ENCODE peak calls at places on chromosomes 5 and 9, in nine cellular contexts. H, L, T, B, Y, D, U, C and W are unnamed samples.

GRCh38 chr9:99713838-99714306 is 107.8 kb upstream of the NR4A3 start:
- DNase-seq in H (no peak), L (no peak), T (no peak), B (no peak), Y (no peak), D (no peak), U (no peak), C (no peak), W (no peak)

GRCh38 chr9:87640385-87640795 is 85.5 kb upstream of the CTSL start:
- DNase-seq in H (no peak), L (peak; percentile 61), T (no peak), B (no peak), Y (peak; percentile 53), D (peak; percentile 85), U (peak; percentile 48), C (no peak), W (peak; percentile 51)

GRCh38 chr5:52799358-52799982 is 11.8 kb downstream of the ITGA1 start:
- DNase-seq in H (peak; percentile 59), L (no peak), T (no peak), B (no peak), Y (peak; percentile 85), D (peak; percentile 65), U (peak; percentile 48), C (no peak), W (peak; percentile 51)

GRCh38 chr5:172603425-172603824 is 37.6 kb upstream of the NEURL1B start:
- DNase-seq in H (no peak), L (no peak), T (no peak), B (no peak), Y (no peak), D (no peak), U (no peak), C (no peak), W (no peak)

GRCh38 chr9:114001794-114002261 is 76.3 kb downstream of the AMBP start:
- DNase-seq in H (no peak), L (no peak), T (no peak), B (no peak), Y (peak; percentile 57), D (no peak), U (peak; percentile 6), C (no peak), W (peak; percentile 2)

GRCh38 chr5:119343042-119343441 is 12.8 kb upstream of the TNFAIP8 start:
- DNase-seq in H (no peak), L (no peak), T (no peak), B (no peak), Y (no peak), D (no peak), U (no peak), C (no peak), W (no peak)

GRCh38 chr5:159905496-159905895 is 10.8 kb upstream of the ADRA1B start:
- DNase-seq in H (peak; percentile 46), L (no peak), T (no peak), B (peak; percentile 74), Y (no peak), D (no peak), U (no peak), C (peak; percentile 4), W (no peak)

GRCh38 chr5:113581388-113581787 is 67.9 kb downstream of the YTHDC2 start:
- DNase-seq in H (no peak), L (no peak), T (no peak), B (no peak), Y (no peak), D (no peak), U (no peak), C (no peak), W (no peak)

GRCh38 chr5:35242695-35243258 is 12.5 kb upstream of the PRLR start:
- DNase-seq in H (no peak), L (no peak), T (no peak), B (no peak), Y (no peak), D (no peak), U (no peak), C (no peak), W (no peak)

GRCh38 chr5:141753143-141753970 is 71.3 kb upstream of the ARAP3 start:
- DNase-seq in H (no peak), L (no peak), T (no peak), B (no peak), Y (no peak), D (no peak), U (no peak), C (no peak), W (no peak)

GRCh38 chr9:75372499-75373268 is 284.4 kb downstream of the OSTF1 start:
- DNase-seq in H (no peak), L (no peak), T (no peak), B (no peak), Y (no peak), D (peak; percentile 28), U (peak; percentile 41), C (no peak), W (peak; percentile 11)

GRCh38 chr9:130451509-130452388 is 7.0 kb downstream of the ASS1 start:
- DNase-seq in H (peak; percentile 80), L (peak; percentile 72), T (no peak), B (peak; percentile 78), Y (peak; percentile 90), D (peak; percentile 88), U (peak; percentile 95), C (peak; percentile 72), W (peak; percentile 95)

GRCh38 chr5:65811004-65811403 is 89.0 kb downstream of the NLN start:
- DNase-seq in H (no peak), L (no peak), T (no peak), B (no peak), Y (no peak), D (no peak), U (no peak), C (no peak), W (no peak)

GRCh38 chr9:99144966-99145365 is 40.1 kb downstream of the TGFBR1 start:
- DNase-seq in H (no peak), L (no peak), T (no peak), B (no peak), Y (no peak), D (no peak), U (no peak), C (no peak), W (no peak)

GRCh38 chr5:148778891-148779290 is 47.5 kb upstream of the ADRB2 start:
- DNase-seq in H (no peak), L (no peak), T (no peak), B (no peak), Y (no peak), D (no peak), U (no peak), C (no peak), W (no peak)

GRCh38 chr5:20554001-20554400 is 566.0 kb upstream of the CDH18 start:
- DNase-seq in H (no peak), L (no peak), T (no peak), B (no peak), Y (no peak), D (no peak), U (no peak), C (no peak), W (no peak)

GRCh38 chr9:122383992-122384461 is 13.2 kb downstream of the PTGS1 start:
- DNase-seq in H (peak; percentile 36), L (no peak), T (no peak), B (no peak), Y (peak; percentile 41), D (no peak), U (no peak), C (no peak), W (no peak)